ENCODE peak calls at places on chromosomes 2 and 18, in ten cellular contexts. One of them, this sample, is unnamed.

GRCh38 chr2:222311321-222311977 is 12.7 kb upstream of the PAX3 start:
- DNase-seq in activated naive CD4-positive, alpha-beta T cell treated with anti-CD3 and anti-CD28 coated beads, Interleukin-2, amount 50 U/mL, for 16 hours: no peak
- DNase-seq in A549: no peak
- DNase-seq in hypothalamus: no peak
- DNase-seq in islet precursor cell: peak
- DNase-seq in sigmoid colon: no peak
- DNase-seq in epithelial cell of esophagus: no peak
- DNase-seq in stomach: no peak
- DNase-seq in myocyte: no peak
- DNase-seq in mesendoderm: peak
- DNase-seq in this sample: no peak

GRCh38 chr2:2756886-2757285 is 425.8 kb upstream of the MYT1L start:
- DNase-seq in activated naive CD4-positive, alpha-beta T cell treated with anti-CD3 and anti-CD28 coated beads, Interleukin-2, amount 50 U/mL, for 16 hours: no peak
- DNase-seq in A549: no peak
- DNase-seq in hypothalamus: no peak
- DNase-seq in islet precursor cell: no peak
- DNase-seq in sigmoid colon: no peak
- DNase-seq in epithelial cell of esophagus: no peak
- DNase-seq in stomach: no peak
- DNase-seq in myocyte: no peak
- DNase-seq in mesendoderm: no peak
- DNase-seq in this sample: no peak

GRCh38 chr2:218218409-218219185 is 1.6 kb downstream of the ARPC2 start:
- DNase-seq in activated naive CD4-positive, alpha-beta T cell treated with anti-CD3 and anti-CD28 coated beads, Interleukin-2, amount 50 U/mL, for 16 hours: no peak
- DNase-seq in A549: no peak
- DNase-seq in hypothalamus: no peak
- DNase-seq in islet precursor cell: no peak
- DNase-seq in sigmoid colon: no peak
- DNase-seq in epithelial cell of esophagus: peak
- DNase-seq in stomach: no peak
- DNase-seq in myocyte: no peak
- DNase-seq in mesendoderm: no peak
- DNase-seq in this sample: no peak

GRCh38 chr2:212032536-212033219 is 505.9 kb downstream of the ERBB4 start:
- DNase-seq in activated naive CD4-positive, alpha-beta T cell treated with anti-CD3 and anti-CD28 coated beads, Interleukin-2, amount 50 U/mL, for 16 hours: no peak
- DNase-seq in A549: no peak
- DNase-seq in hypothalamus: no peak
- DNase-seq in islet precursor cell: no peak
- DNase-seq in sigmoid colon: no peak
- DNase-seq in epithelial cell of esophagus: peak
- DNase-seq in stomach: no peak
- DNase-seq in myocyte: peak
- DNase-seq in mesendoderm: no peak
- DNase-seq in this sample: no peak

GRCh38 chr2:201433389-201433995 is 17.8 kb downstream of the TRAK2 start:
- DNase-seq in activated naive CD4-positive, alpha-beta T cell treated with anti-CD3 and anti-CD28 coated beads, Interleukin-2, amount 50 U/mL, for 16 hours: no peak
- DNase-seq in A549: no peak
- DNase-seq in hypothalamus: no peak
- DNase-seq in islet precursor cell: no peak
- DNase-seq in sigmoid colon: no peak
- DNase-seq in epithelial cell of esophagus: no peak
- DNase-seq in stomach: no peak
- DNase-seq in myocyte: no peak
- DNase-seq in mesendoderm: peak
- DNase-seq in this sample: no peak

GRCh38 chr2:240203842-240204270 is 63.4 kb upstream of the OTOS start:
- DNase-seq in activated naive CD4-positive, alpha-beta T cell treated with anti-CD3 and anti-CD28 coated beads, Interleukin-2, amount 50 U/mL, for 16 hours: no peak
- DNase-seq in A549: no peak
- DNase-seq in hypothalamus: no peak
- DNase-seq in islet precursor cell: peak
- DNase-seq in sigmoid colon: peak
- DNase-seq in epithelial cell of esophagus: no peak
- DNase-seq in stomach: no peak
- DNase-seq in myocyte: no peak
- DNase-seq in mesendoderm: no peak
- DNase-seq in this sample: no peak

GRCh38 chr2:63000801-63001200 is 49.8 kb upstream of the OTX1 start:
- DNase-seq in activated naive CD4-positive, alpha-beta T cell treated with anti-CD3 and anti-CD28 coated beads, Interleukin-2, amount 50 U/mL, for 16 hours: no peak
- DNase-seq in A549: no peak
- DNase-seq in hypothalamus: no peak
- DNase-seq in islet precursor cell: no peak
- DNase-seq in sigmoid colon: no peak
- DNase-seq in epithelial cell of esophagus: peak
- DNase-seq in stomach: no peak
- DNase-seq in myocyte: no peak
- DNase-seq in mesendoderm: no peak
- DNase-seq in this sample: no peak

GRCh38 chr2:167550448-167550847 is 662.2 kb downstream of the XIRP2 start:
- DNase-seq in activated naive CD4-positive, alpha-beta T cell treated with anti-CD3 and anti-CD28 coated beads, Interleukin-2, amount 50 U/mL, for 16 hours: no peak
- DNase-seq in A549: peak
- DNase-seq in hypothalamus: no peak
- DNase-seq in islet precursor cell: no peak
- DNase-seq in sigmoid colon: no peak
- DNase-seq in epithelial cell of esophagus: peak
- DNase-seq in stomach: no peak
- DNase-seq in myocyte: no peak
- DNase-seq in mesendoderm: peak
- DNase-seq in this sample: no peak

GRCh38 chr2:96859338-96859649 is 1.5 kb upstream of the ANKRD39 start:
- DNase-seq in activated naive CD4-positive, alpha-beta T cell treated with anti-CD3 and anti-CD28 coated beads, Interleukin-2, amount 50 U/mL, for 16 hours: no peak
- DNase-seq in A549: no peak
- DNase-seq in hypothalamus: no peak
- DNase-seq in islet precursor cell: no peak
- DNase-seq in sigmoid colon: peak
- DNase-seq in epithelial cell of esophagus: no peak
- DNase-seq in stomach: no peak
- DNase-seq in myocyte: peak
- DNase-seq in mesendoderm: no peak
- DNase-seq in this sample: peak

GRCh38 chr2:217588266-217588665 is 414.5 kb downstream of the TNS1 start:
- DNase-seq in activated naive CD4-positive, alpha-beta T cell treated with anti-CD3 and anti-CD28 coated beads, Interleukin-2, amount 50 U/mL, for 16 hours: no peak
- DNase-seq in A549: no peak
- DNase-seq in hypothalamus: no peak
- DNase-seq in islet precursor cell: no peak
- DNase-seq in sigmoid colon: no peak
- DNase-seq in epithelial cell of esophagus: no peak
- DNase-seq in stomach: no peak
- DNase-seq in myocyte: no peak
- DNase-seq in mesendoderm: no peak
- DNase-seq in this sample: no peak

GRCh38 chr18:56148373-56148772 is 490.0 kb downstream of the TXNL1 start:
- DNase-seq in activated naive CD4-positive, alpha-beta T cell treated with anti-CD3 and anti-CD28 coated beads, Interleukin-2, amount 50 U/mL, for 16 hours: no peak
- DNase-seq in A549: peak
- DNase-seq in hypothalamus: no peak
- DNase-seq in islet precursor cell: no peak
- DNase-seq in sigmoid colon: no peak
- DNase-seq in epithelial cell of esophagus: peak
- DNase-seq in stomach: no peak
- DNase-seq in myocyte: peak
- DNase-seq in mesendoderm: peak
- DNase-seq in this sample: no peak

GRCh38 chr18:79987566-79987965 is 797 bp downstream of the TXNL4A start:
- DNase-seq in activated naive CD4-positive, alpha-beta T cell treated with anti-CD3 and anti-CD28 coated beads, Interleukin-2, amount 50 U/mL, for 16 hours: no peak
- DNase-seq in A549: no peak
- DNase-seq in hypothalamus: no peak
- DNase-seq in islet precursor cell: no peak
- DNase-seq in sigmoid colon: no peak
- DNase-seq in epithelial cell of esophagus: peak
- DNase-seq in stomach: no peak
- DNase-seq in myocyte: no peak
- DNase-seq in mesendoderm: no peak
- DNase-seq in this sample: no peak

GRCh38 chr2:59249441-59250330 is 1008.6 kb upstream of the FANCL start:
- DNase-seq in activated naive CD4-positive, alpha-beta T cell treated with anti-CD3 and anti-CD28 coated beads, Interleukin-2, amount 50 U/mL, for 16 hours: no peak
- DNase-seq in A549: no peak
- DNase-seq in hypothalamus: no peak
- DNase-seq in islet precursor cell: peak
- DNase-seq in sigmoid colon: no peak
- DNase-seq in epithelial cell of esophagus: peak
- DNase-seq in stomach: no peak
- DNase-seq in myocyte: no peak
- DNase-seq in mesendoderm: no peak
- DNase-seq in this sample: no peak

GRCh38 chr2:20231632-20232031 is 6.7 kb upstream of the SDC1 start:
- DNase-seq in activated naive CD4-positive, alpha-beta T cell treated with anti-CD3 and anti-CD28 coated beads, Interleukin-2, amount 50 U/mL, for 16 hours: no peak
- DNase-seq in A549: peak
- DNase-seq in hypothalamus: no peak
- DNase-seq in islet precursor cell: peak
- DNase-seq in sigmoid colon: no peak
- DNase-seq in epithelial cell of esophagus: peak
- DNase-seq in stomach: peak
- DNase-seq in myocyte: peak
- DNase-seq in mesendoderm: peak
- DNase-seq in this sample: no peak

GRCh38 chr2:8538531-8538930 is 143.3 kb upstream of the ID2 start:
- DNase-seq in activated naive CD4-positive, alpha-beta T cell treated with anti-CD3 and anti-CD28 coated beads, Interleukin-2, amount 50 U/mL, for 16 hours: no peak
- DNase-seq in A549: no peak
- DNase-seq in hypothalamus: no peak
- DNase-seq in islet precursor cell: peak
- DNase-seq in sigmoid colon: no peak
- DNase-seq in epithelial cell of esophagus: no peak
- DNase-seq in stomach: peak
- DNase-seq in myocyte: no peak
- DNase-seq in mesendoderm: no peak
- DNase-seq in this sample: peak

GRCh38 chr2:129467012-129467779 is 512.3 kb upstream of the RAB6C start:
- DNase-seq in activated naive CD4-positive, alpha-beta T cell treated with anti-CD3 and anti-CD28 coated beads, Interleukin-2, amount 50 U/mL, for 16 hours: no peak
- DNase-seq in A549: no peak
- DNase-seq in hypothalamus: no peak
- DNase-seq in islet precursor cell: no peak
- DNase-seq in sigmoid colon: no peak
- DNase-seq in epithelial cell of esophagus: no peak
- DNase-seq in stomach: no peak
- DNase-seq in myocyte: no peak
- DNase-seq in mesendoderm: no peak
- DNase-seq in this sample: no peak

GRCh38 chr2:34012728-34013302 is 413.7 kb upstream of the FAM98A start:
- DNase-seq in activated naive CD4-positive, alpha-beta T cell treated with anti-CD3 and anti-CD28 coated beads, Interleukin-2, amount 50 U/mL, for 16 hours: no peak
- DNase-seq in A549: peak
- DNase-seq in hypothalamus: no peak
- DNase-seq in islet precursor cell: peak
- DNase-seq in sigmoid colon: peak
- DNase-seq in epithelial cell of esophagus: peak
- DNase-seq in stomach: peak
- DNase-seq in myocyte: peak
- DNase-seq in mesendoderm: peak
- DNase-seq in this sample: peak

GRCh38 chr2:149767516-149767974 is 180.0 kb upstream of the MMADHC start:
- DNase-seq in activated naive CD4-positive, alpha-beta T cell treated with anti-CD3 and anti-CD28 coated beads, Interleukin-2, amount 50 U/mL, for 16 hours: no peak
- DNase-seq in A549: peak
- DNase-seq in hypothalamus: no peak
- DNase-seq in islet precursor cell: no peak
- DNase-seq in sigmoid colon: no peak
- DNase-seq in epithelial cell of esophagus: peak
- DNase-seq in stomach: no peak
- DNase-seq in myocyte: peak
- DNase-seq in mesendoderm: peak
- DNase-seq in this sample: no peak

GRCh38 chr2:143720093-143720664 is 591.0 kb downstream of the ARHGAP15 start:
- DNase-seq in activated naive CD4-positive, alpha-beta T cell treated with anti-CD3 and anti-CD28 coated beads, Interleukin-2, amount 50 U/mL, for 16 hours: no peak
- DNase-seq in A549: peak
- DNase-seq in hypothalamus: no peak
- DNase-seq in islet precursor cell: no peak
- DNase-seq in sigmoid colon: no peak
- DNase-seq in epithelial cell of esophagus: no peak
- DNase-seq in stomach: no peak
- DNase-seq in myocyte: no peak
- DNase-seq in mesendoderm: peak
- DNase-seq in this sample: no peak

GRCh38 chr18:48955528-48956261 is 4.9 kb upstream of the SMAD7 start:
- DNase-seq in activated naive CD4-positive, alpha-beta T cell treated with anti-CD3 and anti-CD28 coated beads, Interleukin-2, amount 50 U/mL, for 16 hours: no peak
- DNase-seq in A549: no peak
- DNase-seq in hypothalamus: no peak
- DNase-seq in islet precursor cell: peak
- DNase-seq in sigmoid colon: peak
- DNase-seq in epithelial cell of esophagus: peak
- DNase-seq in stomach: peak
- DNase-seq in myocyte: peak
- DNase-seq in mesendoderm: peak
- DNase-seq in this sample: no peak

GRCh38 chr18:44637210-44638051 is 43.3 kb upstream of the SETBP1 start:
- DNase-seq in activated naive CD4-positive, alpha-beta T cell treated with anti-CD3 and anti-CD28 coated beads, Interleukin-2, amount 50 U/mL, for 16 hours: no peak
- DNase-seq in A549: peak
- DNase-seq in hypothalamus: no peak
- DNase-seq in islet precursor cell: peak
- DNase-seq in sigmoid colon: no peak
- DNase-seq in epithelial cell of esophagus: peak
- DNase-seq in stomach: no peak
- DNase-seq in myocyte: peak
- DNase-seq in mesendoderm: peak
- DNase-seq in this sample: no peak

GRCh38 chr2:135948141-135948540 is 37.3 kb downstream of the DARS1 start:
- DNase-seq in activated naive CD4-positive, alpha-beta T cell treated with anti-CD3 and anti-CD28 coated beads, Interleukin-2, amount 50 U/mL, for 16 hours: no peak
- DNase-seq in A549: no peak
- DNase-seq in hypothalamus: no peak
- DNase-seq in islet precursor cell: no peak
- DNase-seq in sigmoid colon: no peak
- DNase-seq in epithelial cell of esophagus: no peak
- DNase-seq in stomach: no peak
- DNase-seq in myocyte: no peak
- DNase-seq in mesendoderm: no peak
- DNase-seq in this sample: no peak

GRCh38 chr2:206556357-206556949 is 85.8 kb upstream of the FAM237A start:
- DNase-seq in activated naive CD4-positive, alpha-beta T cell treated with anti-CD3 and anti-CD28 coated beads, Interleukin-2, amount 50 U/mL, for 16 hours: no peak
- DNase-seq in A549: peak
- DNase-seq in hypothalamus: no peak
- DNase-seq in islet precursor cell: no peak
- DNase-seq in sigmoid colon: no peak
- DNase-seq in epithelial cell of esophagus: peak
- DNase-seq in stomach: no peak
- DNase-seq in myocyte: peak
- DNase-seq in mesendoderm: peak
- DNase-seq in this sample: no peak

GRCh38 chr2:55518846-55519167 is 711 bp upstream of the CFAP36 start:
- DNase-seq in activated naive CD4-positive, alpha-beta T cell treated with anti-CD3 and anti-CD28 coated beads, Interleukin-2, amount 50 U/mL, for 16 hours: no peak
- DNase-seq in A549: no peak
- DNase-seq in hypothalamus: no peak
- DNase-seq in islet precursor cell: no peak
- DNase-seq in sigmoid colon: no peak
- DNase-seq in epithelial cell of esophagus: no peak
- DNase-seq in stomach: no peak
- DNase-seq in myocyte: no peak
- DNase-seq in mesendoderm: peak
- DNase-seq in this sample: no peak

GRCh38 chr18:6009751-6010150 is 114.4 kb upstream of the TMEM200C start:
- DNase-seq in activated naive CD4-positive, alpha-beta T cell treated with anti-CD3 and anti-CD28 coated beads, Interleukin-2, amount 50 U/mL, for 16 hours: no peak
- DNase-seq in A549: no peak
- DNase-seq in hypothalamus: no peak
- DNase-seq in islet precursor cell: no peak
- DNase-seq in sigmoid colon: no peak
- DNase-seq in epithelial cell of esophagus: no peak
- DNase-seq in stomach: no peak
- DNase-seq in myocyte: no peak
- DNase-seq in mesendoderm: no peak
- DNase-seq in this sample: no peak

GRCh38 chr2:83055338-83056010 is 1403.6 kb downstream of the SUCLG1 start:
- DNase-seq in activated naive CD4-positive, alpha-beta T cell treated with anti-CD3 and anti-CD28 coated beads, Interleukin-2, amount 50 U/mL, for 16 hours: no peak
- DNase-seq in A549: no peak
- DNase-seq in hypothalamus: no peak
- DNase-seq in islet precursor cell: no peak
- DNase-seq in sigmoid colon: no peak
- DNase-seq in epithelial cell of esophagus: peak
- DNase-seq in stomach: no peak
- DNase-seq in myocyte: peak
- DNase-seq in mesendoderm: no peak
- DNase-seq in this sample: no peak

GRCh38 chr2:159022019-159022418 is 53.6 kb downstream of the TANC1 start:
- DNase-seq in activated naive CD4-positive, alpha-beta T cell treated with anti-CD3 and anti-CD28 coated beads, Interleukin-2, amount 50 U/mL, for 16 hours: no peak
- DNase-seq in A549: no peak
- DNase-seq in hypothalamus: no peak
- DNase-seq in islet precursor cell: no peak
- DNase-seq in sigmoid colon: no peak
- DNase-seq in epithelial cell of esophagus: no peak
- DNase-seq in stomach: no peak
- DNase-seq in myocyte: no peak
- DNase-seq in mesendoderm: no peak
- DNase-seq in this sample: no peak

GRCh38 chr2:101007415-101008345 is 5.6 kb downstream of the RPL31 start:
- DNase-seq in activated naive CD4-positive, alpha-beta T cell treated with anti-CD3 and anti-CD28 coated beads, Interleukin-2, amount 50 U/mL, for 16 hours: no peak
- DNase-seq in A549: peak
- DNase-seq in hypothalamus: no peak
- DNase-seq in islet precursor cell: no peak
- DNase-seq in sigmoid colon: no peak
- DNase-seq in epithelial cell of esophagus: no peak
- DNase-seq in stomach: no peak
- DNase-seq in myocyte: no peak
- DNase-seq in mesendoderm: peak
- DNase-seq in this sample: no peak